ENCODE peak calls at places on chromosomes 12 and 14, in four cellular contexts. A is Peyer's patch, C is sigmoid colon, E is lung. M is an unnamed sample.

GRCh38 chr12:58832-59231 is 7.7 kb upstream of the IQSEC3 start:
- DNase-seq in A (no peak), C (no peak), E (no peak), M (no peak)

GRCh38 chr14:33904609-33905008 is 46.3 kb downstream of the EGLN3 start:
- DNase-seq in A (no peak), C (no peak), E (no peak), M (no peak)

GRCh38 chr12:72271741-72272661 is at the start of gene TRHDE:
- DNase-seq in A (no peak), C (peak), E (no peak), M (no peak)

GRCh38 chr14:68723808-68724268 is 69.0 kb downstream of the ZFP36L1 start:
- DNase-seq in A (no peak), C (no peak), E (no peak), M (no peak)

GRCh38 chr12:59131462-59131861 is 211.2 kb upstream of the LRIG3 start:
- DNase-seq in A (no peak), C (no peak), E (no peak), M (no peak)

GRCh38 chr12:29234965-29235364 is 85.9 kb downstream of the FAR2 start:
- DNase-seq in A (no peak), C (no peak), E (no peak), M (no peak)

GRCh38 chr12:105409881-105410471 is 79.5 kb downstream of the C12orf75 start:
- DNase-seq in A (no peak), C (no peak), E (peak), M (no peak)

GRCh38 chr12:99746538-99746937 is 99.0 kb downstream of the GARIN6 start:
- DNase-seq in A (no peak), C (no peak), E (no peak), M (peak)

GRCh38 chr12:21026302-21026701 is 104.7 kb upstream of the SLCO1B1 start:
- DNase-seq in A (no peak), C (no peak), E (no peak), M (no peak)

GRCh38 chr12:25295361-25295760 is 44.6 kb upstream of the KRAS start:
- DNase-seq in A (no peak), C (no peak), E (no peak), M (no peak)

GRCh38 chr12:19316420-19316819 is 122.9 kb upstream of the AEBP2 start:
- DNase-seq in A (no peak), C (no peak), E (no peak), M (no peak)

GRCh38 chr14:86942939-86943338 is 1050.0 kb downstream of the GALC start:
- DNase-seq in A (no peak), C (no peak), E (no peak), M (no peak)

GRCh38 chr12:123140675-123141614 is 9.9 kb downstream of the PITPNM2 start:
- DNase-seq in A (no peak), C (no peak), E (no peak), M (no peak)

GRCh38 chr12:132886529-132887477 is 602 bp downstream of the CHFR start:
- DNase-seq in A (no peak), C (peak), E (peak), M (no peak)

GRCh38 chr12:99911076-99911475 is 73.7 kb downstream of the ANKS1B start:
- DNase-seq in A (no peak), C (peak), E (peak), M (no peak)

GRCh38 chr12:73421832-73422231 is 1115.8 kb upstream of the ATXN7L3B start:
- DNase-seq in A (no peak), C (no peak), E (no peak), M (no peak)

GRCh38 chr12:75709474-75709873 is 198.1 kb upstream of the KRR1 start:
- DNase-seq in A (no peak), C (no peak), E (no peak), M (no peak)

GRCh38 chr12:59164991-59165718 is 244.9 kb upstream of the LRIG3 start:
- DNase-seq in A (no peak), C (no peak), E (no peak), M (peak)

GRCh38 chr12:1533602-1534304 is 60.6 kb downstream of the FBXL14 start:
- DNase-seq in A (no peak), C (no peak), E (no peak), M (peak)

GRCh38 chr14:33573296-33573695 is 377.6 kb downstream of the EGLN3 start:
- DNase-seq in A (no peak), C (no peak), E (no peak), M (no peak)

GRCh38 chr14:92471919-92472318 is 41.7 kb upstream of the RIN3 start:
- DNase-seq in A (no peak), C (no peak), E (no peak), M (no peak)

GRCh38 chr12:108839011-108839889 is 18.1 kb downstream of the SSH1 start:
- DNase-seq in A (no peak), C (peak), E (no peak), M (no peak)

GRCh38 chr12:130044991-130045621 is 117.2 kb upstream of the FZD10 start:
- DNase-seq in A (no peak), C (no peak), E (no peak), M (no peak)

GRCh38 chr12:13074396-13075113 is 28.9 kb downstream of the GSG1 start:
- DNase-seq in A (no peak), C (no peak), E (no peak), M (no peak)

GRCh38 chr14:92687681-92688433 is 60.6 kb downstream of the LGMN start:
- DNase-seq in A (no peak), C (peak), E (no peak), M (no peak)

GRCh38 chr12:46227616-46228015 is 41.2 kb downstream of the SLC38A1 start:
- DNase-seq in A (no peak), C (no peak), E (no peak), M (no peak)

GRCh38 chr14:78007160-78007559 is 163.0 kb upstream of the NRXN3 start:
- DNase-seq in A (no peak), C (no peak), E (no peak), M (no peak)

GRCh38 chr14:100709252-100709955 is 17.3 kb upstream of the DLK1 start:
- DNase-seq in A (no peak), C (no peak), E (no peak), M (no peak)

GRCh38 chr14:64940336-64940910 is 2.1 kb downstream of the GPX2 start:
- DNase-seq in A (no peak), C (no peak), E (no peak), M (no peak)
- H3K4me3 ChIP-seq in A (peak), C (no peak), E (no peak), M (no peak)

DNA sequence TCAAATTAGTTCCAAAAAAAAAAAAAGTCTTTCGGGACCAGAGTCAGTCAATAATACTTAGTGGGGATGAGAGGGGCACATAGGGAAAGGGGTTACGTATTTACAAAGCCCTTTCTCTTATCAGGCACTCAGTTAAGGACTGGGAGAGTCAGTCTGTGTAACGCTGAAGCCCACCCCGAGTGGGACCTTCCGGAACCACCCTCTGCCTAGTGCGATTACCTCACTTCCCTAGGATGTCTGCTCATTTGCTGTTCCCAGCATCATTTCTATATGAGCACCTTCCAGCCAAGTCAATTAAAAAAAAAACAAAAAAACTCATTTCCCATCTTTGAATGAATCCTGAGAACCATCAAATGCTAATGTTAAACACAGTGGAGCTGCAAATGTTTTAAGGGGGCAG is 76.9 kb downstream of the BMP4 start:
- DNase-seq in A (no peak), C (no peak), E (no peak), M (no peak)
- H3K4me3 ChIP-seq in A (no peak), C (no peak), E (no peak), M (no peak)

GRCh38 chr14:66918527-66918926 is 270.7 kb upstream of the GARIN2 start:
- DNase-seq in A (no peak), C (no peak), E (no peak), M (no peak)

GRCh38 chr14:66920196-66920595 is 269.0 kb upstream of the GARIN2 start:
- DNase-seq in A (no peak), C (no peak), E (no peak), M (no peak)

GRCh38 chr14:66916421-66916820 is 272.8 kb upstream of the GARIN2 start:
- DNase-seq in A (no peak), C (no peak), E (no peak), M (no peak)
- H3K4me3 ChIP-seq in A (no peak), C (no peak), E (no peak), M (no peak)

GRCh38 chr12:112894128-112894527 is 12.6 kb upstream of the OAS1 start:
- DNase-seq in A (no peak), C (no peak), E (no peak), M (no peak)
- H3K4me3 ChIP-seq in A (no peak), C (no peak), E (no peak), M (no peak)

DNA sequence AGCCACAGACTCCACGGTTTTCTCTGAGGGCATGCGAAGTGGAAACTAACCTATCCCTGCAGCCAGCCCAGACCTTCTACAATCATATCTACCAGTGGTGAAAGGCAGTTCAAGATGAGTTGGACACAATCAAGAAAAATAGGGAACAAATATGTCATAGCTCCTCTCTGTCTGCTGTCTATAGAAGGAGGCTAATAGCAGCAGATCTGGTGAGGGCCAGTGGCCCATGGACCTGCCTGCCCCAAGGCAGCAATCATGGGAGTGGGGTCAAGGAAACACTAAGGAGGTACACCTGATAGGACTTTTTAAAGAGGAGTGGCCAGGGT is 149.5 kb downstream of the PRKCH start:
- DNase-seq in A (no peak), C (no peak), E (peak), M (peak)
- H3K4me3 ChIP-seq in A (no peak), C (no peak), E (no peak), M (peak)